ENCODE peak calls at places on chromosomes 12 and 14, in four cellular contexts. One of them, this sample, is unnamed.

GRCh38 chr12:24596768-24597388 is 352.0 kb downstream of the BCAT1 start:
- DNase-seq in Karpas-422: peak; percentile 76
- DNase-seq in lower lobe of right lung: no peak
- DNase-seq in mesendoderm: peak; percentile 61
- DNase-seq in this sample: no peak

GRCh38 chr14:61107148-61107641 is 126.2 kb downstream of the SLC38A6 start:
- DNase-seq in mesendoderm: no peak
- DNase-seq in lower lobe of right lung: no peak
- DNase-seq in Karpas-422: no peak
- DNase-seq in this sample: no peak

GRCh38 chr14:65723348-65723747 is 310.8 kb downstream of the FUT8 start:
- DNase-seq in lower lobe of right lung: no peak
- DNase-seq in Karpas-422: no peak
- DNase-seq in mesendoderm: no peak
- DNase-seq in this sample: no peak

GRCh38 chr14:31128601-31129526 is 78.7 kb downstream of the HECTD1 start:
- DNase-seq in mesendoderm: no peak
- DNase-seq in lower lobe of right lung: no peak
- DNase-seq in Karpas-422: peak; percentile 89
- DNase-seq in this sample: no peak

GRCh38 chr14:64137657-64138290 is 156.4 kb downstream of the ESR2 start:
- DNase-seq in lower lobe of right lung: no peak
- DNase-seq in mesendoderm: peak; percentile 32
- DNase-seq in Karpas-422: peak; percentile 59
- DNase-seq in this sample: no peak

GRCh38 chr14:42192659-42193425 is 586.2 kb downstream of the LRFN5 start:
- DNase-seq in Karpas-422: no peak
- DNase-seq in mesendoderm: peak; percentile 12
- DNase-seq in lower lobe of right lung: no peak
- DNase-seq in this sample: no peak

GRCh38 chr12:65232490-65233077 is 45.9 kb upstream of the MSRB3 start:
- DNase-seq in mesendoderm: peak; percentile 13
- DNase-seq in Karpas-422: peak; percentile 76
- DNase-seq in lower lobe of right lung: no peak
- DNase-seq in this sample: peak; percentile 8

GRCh38 chr12:19894049-19894448 is 454.8 kb downstream of the AEBP2 start:
- DNase-seq in Karpas-422: no peak
- DNase-seq in mesendoderm: no peak
- DNase-seq in lower lobe of right lung: no peak
- DNase-seq in this sample: no peak

GRCh38 chr12:51777457-51777856 is 71.1 kb downstream of the FIGNL2 start:
- DNase-seq in mesendoderm: peak; percentile 83
- DNase-seq in lower lobe of right lung: no peak
- DNase-seq in Karpas-422: no peak
- DNase-seq in this sample: no peak

GRCh38 chr14:78959674-78960264 is 789.6 kb downstream of the NRXN3 start:
- DNase-seq in lower lobe of right lung: peak; percentile 57
- DNase-seq in Karpas-422: peak; percentile 77
- DNase-seq in mesendoderm: peak; percentile 71
- DNase-seq in this sample: peak; percentile 13

GRCh38 chr12:112303004-112303403 is 79.2 kb downstream of the HECTD4 start:
- DNase-seq in lower lobe of right lung: no peak
- DNase-seq in Karpas-422: no peak
- DNase-seq in mesendoderm: peak; percentile 82
- DNase-seq in this sample: peak; percentile 40

GRCh38 chr14:74538411-74539391 is 45.1 kb downstream of the ISCA2 start:
- DNase-seq in lower lobe of right lung: no peak
- DNase-seq in Karpas-422: no peak
- DNase-seq in mesendoderm: no peak
- DNase-seq in this sample: no peak

GRCh38 chr14:74535756-74536325 is 42.3 kb downstream of the ISCA2 start:
- DNase-seq in Karpas-422: no peak
- DNase-seq in lower lobe of right lung: no peak
- DNase-seq in mesendoderm: no peak
- DNase-seq in this sample: no peak

GRCh38 chr14:74542056-74542685 is 48.6 kb downstream of the ISCA2 start:
- DNase-seq in Karpas-422: no peak
- DNase-seq in lower lobe of right lung: no peak
- DNase-seq in mesendoderm: no peak
- DNase-seq in this sample: no peak

GRCh38 chr14:74541225-74541624 is 47.7 kb downstream of the ISCA2 start:
- DNase-seq in lower lobe of right lung: no peak
- DNase-seq in mesendoderm: no peak
- DNase-seq in Karpas-422: no peak
- DNase-seq in this sample: no peak

GRCh38 chr14:74539503-74539902 is 45.9 kb downstream of the ISCA2 start:
- DNase-seq in mesendoderm: no peak
- DNase-seq in Karpas-422: no peak
- DNase-seq in lower lobe of right lung: no peak
- DNase-seq in this sample: no peak
- H3K27ac ChIP-seq in mesendoderm: no peak overlapping the region
- H3K27ac ChIP-seq in Karpas-422: no peak overlapping the region
- H3K27ac ChIP-seq in lower lobe of right lung: no peak overlapping the region
- H3K27ac ChIP-seq in this sample: no peak overlapping the region

GRCh38 chr14:95474486-95474885 is 42.0 kb downstream of the SYNE3 start:
- DNase-seq in mesendoderm: no peak
- DNase-seq in lower lobe of right lung: no peak
- DNase-seq in Karpas-422: no peak
- DNase-seq in this sample: no peak
- H3K36me3 ChIP-seq in mesendoderm: no peaks in the 10 kb centered on the region
- H3K36me3 ChIP-seq in lower lobe of right lung: peaks cover 46% of the 10 kb centered on the region
- H3K36me3 ChIP-seq in Karpas-422: no peaks in the 10 kb centered on the region
- H3K36me3 ChIP-seq in this sample: peaks cover 53% of the 10 kb centered on the region

DNA sequence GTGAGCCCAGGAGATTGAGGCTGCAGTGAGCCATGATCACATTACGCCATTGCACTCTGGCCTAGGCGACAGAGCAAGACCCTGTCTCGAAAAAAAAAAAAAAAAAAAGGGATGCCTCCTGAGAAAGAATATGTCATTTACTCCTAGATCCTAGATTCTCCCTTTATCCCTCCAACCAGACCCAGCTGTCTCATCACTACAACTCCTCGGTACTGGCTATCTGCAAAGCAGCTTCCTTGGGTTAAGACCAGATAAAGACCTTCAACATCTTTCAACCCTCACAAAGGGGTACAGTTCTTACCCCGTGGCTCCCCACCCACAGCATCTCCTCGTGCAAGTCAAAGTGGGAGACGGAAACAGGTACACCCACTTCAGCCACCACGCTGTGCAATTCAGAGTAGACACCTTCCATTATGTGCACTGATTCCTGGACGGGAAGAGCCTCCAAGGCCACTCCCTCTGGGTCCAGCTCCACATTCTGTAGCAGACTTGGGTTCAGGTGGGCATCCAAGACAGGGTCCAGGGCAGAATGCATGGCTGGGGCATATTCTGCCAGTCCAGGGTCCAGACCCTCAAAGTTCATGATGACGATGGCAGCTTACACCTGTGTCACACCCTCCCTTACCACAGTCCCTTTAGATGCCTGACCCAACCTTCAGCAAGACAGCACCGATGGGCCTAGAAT is 1.1 kb downstream of the PAN2 start:
- DNase-seq in lower lobe of right lung: no peak
- DNase-seq in Karpas-422: no peak
- DNase-seq in mesendoderm: no peak
- DNase-seq in this sample: no peak
- H3K27ac ChIP-seq in lower lobe of right lung: peak overlapping the region; percentile 94
- H3K27ac ChIP-seq in Karpas-422: peak overlapping the region; percentile 77
- H3K27ac ChIP-seq in mesendoderm: no peak overlapping the region
- H3K27ac ChIP-seq in this sample: peak overlapping the region; percentile 99

GRCh38 chr12:117159674-117160073 is 30.6 kb downstream of the FBXO21 start:
- DNase-seq in lower lobe of right lung: no peak
- DNase-seq in mesendoderm: no peak
- DNase-seq in Karpas-422: no peak
- DNase-seq in this sample: no peak
- H3K36me3 ChIP-seq in lower lobe of right lung: peaks cover 100% of the 10 kb centered on the region
- H3K36me3 ChIP-seq in mesendoderm: peaks cover 13% of the 10 kb centered on the region
- H3K36me3 ChIP-seq in Karpas-422: peaks cover 55% of the 10 kb centered on the region
- H3K36me3 ChIP-seq in this sample: peaks cover 83% of the 10 kb centered on the region

GRCh38 chr12:56260921-56261320 is 2.7 kb upstream of the ANKRD52 start:
- DNase-seq in mesendoderm: no peak
- DNase-seq in lower lobe of right lung: no peak
- DNase-seq in Karpas-422: no peak
- DNase-seq in this sample: no peak

GRCh38 chr12:56267443-56268071 is 815 bp downstream of the COQ10A start:
- DNase-seq in lower lobe of right lung: no peak
- DNase-seq in Karpas-422: no peak
- DNase-seq in mesendoderm: peak; percentile 40
- DNase-seq in this sample: no peak

GRCh38 chr12:56271031-56271430 is 4.3 kb downstream of the COQ10A start:
- DNase-seq in lower lobe of right lung: no peak
- DNase-seq in Karpas-422: peak; percentile 54
- DNase-seq in mesendoderm: peak; percentile 64
- DNase-seq in this sample: no peak

GRCh38 chr12:56261503-56262230 is 3.5 kb upstream of the ANKRD52 start:
- DNase-seq in Karpas-422: no peak
- DNase-seq in lower lobe of right lung: no peak
- DNase-seq in mesendoderm: peak; percentile 62
- DNase-seq in this sample: no peak

GRCh38 chr12:56266634-56267442 is at the start of gene COQ10A:
- DNase-seq in lower lobe of right lung: peak; percentile 93
- DNase-seq in Karpas-422: peak; percentile 95
- DNase-seq in mesendoderm: peak; percentile 96
- DNase-seq in this sample: peak; percentile 91
- H3K27ac ChIP-seq in lower lobe of right lung: peak within 1 kb of the TSS; percentile 93
- H3K27ac ChIP-seq in Karpas-422: peak within 1 kb of the TSS; percentile 71
- H3K27ac ChIP-seq in mesendoderm: peak within 1 kb of the TSS; percentile 68
- H3K27ac ChIP-seq in this sample: peak within 1 kb of the TSS; percentile 84

GRCh38 chr14:103739466-103739792 is 23.8 kb downstream of the ZFYVE21 start:
- DNase-seq in lower lobe of right lung: no peak
- DNase-seq in Karpas-422: no peak
- DNase-seq in mesendoderm: no peak
- DNase-seq in this sample: no peak
- H3K36me3 ChIP-seq in lower lobe of right lung: peaks cover 99% of the 10 kb centered on the region
- H3K36me3 ChIP-seq in Karpas-422: no peaks in the 10 kb centered on the region
- H3K36me3 ChIP-seq in mesendoderm: no peaks in the 10 kb centered on the region
- H3K36me3 ChIP-seq in this sample: peaks cover 6% of the 10 kb centered on the region